ENCODE peak calls at places on chromosomes 11 and 22, in seven cellular contexts. O is prostate gland; L is left ventricle myocardium superior; A is AG04450; B is PC-3; X is caudate nucleus; P is stimulated activated CD4-positive, alpha-beta T cell treated with anti-CD3 and anti-CD28 coated beads, Interleukin-12 subunit alpha, Interleukin-12 subunit beta, amount 100 ng/mL, for 24 hours. F is an unnamed sample.

GRCh38 chr11:69583068-69583467 is 57.9 kb upstream of the CCND1 start:
- DNase-seq in A (no peak), X (no peak), P (no peak), O (no peak), L (no peak), B (no peak), F (no peak)

GRCh38 chr11:34243620-34244493 is 114.0 kb downstream of the ABTB2 start:
- DNase-seq in P (no peak), O (peak; percentile 14), A (no peak), L (no peak), B (peak; percentile 87), X (no peak), F (peak; percentile 92)

GRCh38 chr11:126354631-126355323 is 709 bp upstream of the ST3GAL4 start:
- DNase-seq in L (peak; percentile 17), A (no peak), B (no peak), O (no peak), P (no peak), X (no peak), F (no peak)

GRCh38 chr22:39800790-39801540 is 92.6 kb downstream of the ENTHD1 start:
- DNase-seq in P (no peak), B (no peak), A (no peak), O (no peak), X (no peak), L (no peak), F (no peak)

GRCh38 chr11:130514851-130515250 is 66.4 kb downstream of the ADAMTS15 start:
- DNase-seq in L (no peak), O (no peak), X (no peak), B (no peak), A (no peak), P (no peak), F (no peak)

GRCh38 chr11:57775474-57775873 is 13.9 kb downstream of the CTNND1 start:
- DNase-seq in X (no peak), P (no peak), A (no peak), L (no peak), B (peak; percentile 34), O (no peak), F (no peak)

GRCh38 chr11:70912226-70912840 is 340.0 kb downstream of the SHANK2 start:
- DNase-seq in P (no peak), B (no peak), X (no peak), O (no peak), L (no peak), A (no peak), F (peak; percentile 65)

GRCh38 chr11:117807482-117808272 is 10.7 kb upstream of the DSCAML1 start:
- DNase-seq in O (peak; percentile 48), A (peak; percentile 29), X (peak; percentile 43), B (peak; percentile 81), P (peak; percentile 52), L (peak; percentile 90), F (peak; percentile 35)

GRCh38 chr22:32562916-32563315 is 88.3 kb downstream of the FBXO7 start:
- DNase-seq in B (no peak), O (no peak), A (no peak), P (no peak), X (no peak), L (no peak), F (no peak)

F was measured in bronchial epithelial cell.